ENCODE peak calls at places on chromosomes 6 and 20, in eight cellular contexts. J is GM18507; I is PC-3; K is lower leg skin; U is ovary; D is foreskin fibroblast; W is activated CD4-positive, alpha-beta T cell treated with anti-CD3 and anti-CD28 coated beads for 4 hours; F is occipital lobe. G is an unnamed sample.

GRCh38 chr6:37456816-37457560 is 24.0 kb downstream of the CMTR1 start:
- DNase-seq in J (no peak), I (peak), K (no peak), U (peak), D (peak), W (no peak), F (peak), G (no peak)

GRCh38 chr6:134193536-134194521 is 124.1 kb downstream of the SGK1 start:
- DNase-seq in J (no peak), I (no peak), K (no peak), U (no peak), D (no peak), W (no peak), F (no peak), G (no peak)

GRCh38 chr20:12358655-12359009 is 440.9 kb downstream of the BTBD3 start:
- DNase-seq in J (no peak), I (peak), K (no peak), U (no peak), D (no peak), W (no peak), F (no peak), G (no peak)

GRCh38 chr6:72321741-72322140 is 300.1 kb upstream of the KCNQ5 start:
- DNase-seq in J (no peak), I (no peak), K (no peak), U (no peak), D (peak), W (no peak), F (no peak), G (no peak)

GRCh38 chr6:97440590-97441176 is 157.7 kb upstream of the MMS22L start:
- DNase-seq in J (no peak), I (peak), K (no peak), U (no peak), D (peak), W (no peak), F (peak), G (no peak)

GRCh38 chr6:19433101-19433500 is 404.1 kb upstream of the ID4 start:
- DNase-seq in J (no peak), I (peak), K (no peak), U (no peak), D (no peak), W (no peak), F (no peak), G (no peak)

GRCh38 chr20:41131594-41132387 is 5.6 kb upstream of the PLCG1 start:
- DNase-seq in J (no peak), I (no peak), K (no peak), U (no peak), D (no peak), W (no peak), F (no peak), G (no peak)

GRCh38 chr6:27889628-27890315 is 22.4 kb downstream of the OR2B2 start:
- DNase-seq in J (no peak), I (no peak), K (no peak), U (no peak), D (no peak), W (no peak), F (no peak), G (no peak)

GRCh38 chr20:46255440-46256104 is 52.7 kb downstream of the CDH22 start:
- DNase-seq in J (no peak), I (peak), K (peak), U (peak), D (no peak), W (no peak), F (peak), G (no peak)

GRCh38 chr20:46230811-46231282 is 77.5 kb downstream of the CDH22 start:
- DNase-seq in J (no peak), I (peak), K (no peak), U (no peak), D (no peak), W (no peak), F (no peak), G (no peak)

GRCh38 chr20:33159713-33160112 is 8.2 kb upstream of the BPIFA2 start:
- DNase-seq in J (no peak), I (no peak), K (no peak), U (no peak), D (no peak), W (no peak), F (no peak), G (no peak)

GRCh38 chr6:166933396-166933795 is 23.0 kb downstream of the RNASET2 start:
- DNase-seq in J (no peak), I (peak), K (peak), U (no peak), D (no peak), W (no peak), F (no peak), G (no peak)

GRCh38 chr6:49499623-49500022 is at the start of gene GLYATL3:
- DNase-seq in J (no peak), I (no peak), K (no peak), U (no peak), D (no peak), W (no peak), F (no peak), G (no peak)

GRCh38 chr6:161618816-161619454 is 345.1 kb upstream of the AGPAT4 start:
- DNase-seq in J (no peak), I (peak), K (no peak), U (no peak), D (peak), W (no peak), F (peak), G (no peak)

G was measured in GM12891.